ENCODE peak calls at places on chromosomes 11 and 22, in four cellular contexts. F is IMR-90; D is lower lobe of right lung; L is CD8-positive, alpha-beta T cell. I is an unnamed sample.

GRCh38 chr11:20661445-20661844 is 7.9 kb upstream of the NELL1 start:
- DNase-seq in F (no peak), D (no peak), L (no peak), I (no peak)

GRCh38 chr22:47292546-47293320 is 530.3 kb downstream of the TBC1D22A start:
- DNase-seq in F (no peak), D (no peak), L (no peak), I (no peak)

GRCh38 chr11:26247340-26247739 is 84.6 kb upstream of the ANO3 start:
- DNase-seq in F (peak; percentile 81), D (no peak), L (no peak), I (no peak)

GRCh38 chr11:35126000-35126878 is 12.7 kb upstream of the CD44 start:
- DNase-seq in F (no peak), D (no peak), L (no peak), I (no peak)

GRCh38 chr11:1750481-1750839 is at the start of gene IFITM10:
- DNase-seq in F (no peak), D (no peak), L (no peak), I (no peak)

GRCh38 chr11:14443642-14444041 is 56.0 kb downstream of the COPB1 start:
- DNase-seq in F (peak; percentile 57), D (no peak), L (no peak), I (no peak)

GRCh38 chr11:81869337-81870065 is 864.2 kb downstream of the FAM181B start:
- DNase-seq in F (no peak), D (no peak), L (peak; percentile 93), I (peak; percentile 63)

GRCh38 chr11:75760710-75761493 is 7.7 kb upstream of the DGAT2 start:
- DNase-seq in F (peak; percentile 82), D (no peak), L (no peak), I (no peak)

GRCh38 chr11:2409701-2410468 is 9.3 kb downstream of the TSSC4 start:
- DNase-seq in F (no peak), D (no peak), L (no peak), I (no peak)

DNA sequence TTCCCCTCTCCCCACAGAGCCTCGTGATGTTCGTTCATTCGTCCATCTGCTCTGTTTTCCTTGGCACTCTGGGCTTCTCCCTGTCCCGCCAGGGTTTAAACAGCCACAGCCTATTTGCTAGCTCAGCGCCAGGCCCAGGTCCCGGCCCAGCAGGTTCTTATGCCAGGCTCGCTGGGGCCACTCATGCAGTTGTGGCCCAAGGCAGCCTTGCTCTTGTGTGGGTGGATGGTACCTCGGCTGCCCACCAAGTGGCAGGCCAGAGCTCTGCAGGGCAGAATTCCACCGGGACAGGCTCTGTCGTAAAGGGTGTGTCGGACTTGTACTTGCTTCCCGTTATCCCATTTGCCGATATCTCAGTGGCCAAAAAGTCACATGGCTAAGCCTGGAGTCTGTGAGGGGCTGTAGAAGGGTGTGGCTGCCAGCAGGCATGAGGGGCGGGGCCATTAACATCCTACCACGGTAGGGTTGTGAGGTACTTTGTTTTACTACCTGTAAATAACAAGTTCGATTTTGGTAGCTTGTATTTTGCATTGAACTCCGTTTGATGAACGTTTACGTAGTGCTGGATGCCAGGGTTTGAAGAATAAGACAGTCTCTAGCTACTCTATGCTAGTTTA is 7.9 kb downstream of the FAM118A start:
- DNase-seq in F (peak; percentile 37), D (no peak), L (peak; percentile 81), I (no peak)
- TF ChIP-seq CTCF in F (peak; percentile 23), D (peak; percentile 41), L (no peak), I (no peak)

DNA sequence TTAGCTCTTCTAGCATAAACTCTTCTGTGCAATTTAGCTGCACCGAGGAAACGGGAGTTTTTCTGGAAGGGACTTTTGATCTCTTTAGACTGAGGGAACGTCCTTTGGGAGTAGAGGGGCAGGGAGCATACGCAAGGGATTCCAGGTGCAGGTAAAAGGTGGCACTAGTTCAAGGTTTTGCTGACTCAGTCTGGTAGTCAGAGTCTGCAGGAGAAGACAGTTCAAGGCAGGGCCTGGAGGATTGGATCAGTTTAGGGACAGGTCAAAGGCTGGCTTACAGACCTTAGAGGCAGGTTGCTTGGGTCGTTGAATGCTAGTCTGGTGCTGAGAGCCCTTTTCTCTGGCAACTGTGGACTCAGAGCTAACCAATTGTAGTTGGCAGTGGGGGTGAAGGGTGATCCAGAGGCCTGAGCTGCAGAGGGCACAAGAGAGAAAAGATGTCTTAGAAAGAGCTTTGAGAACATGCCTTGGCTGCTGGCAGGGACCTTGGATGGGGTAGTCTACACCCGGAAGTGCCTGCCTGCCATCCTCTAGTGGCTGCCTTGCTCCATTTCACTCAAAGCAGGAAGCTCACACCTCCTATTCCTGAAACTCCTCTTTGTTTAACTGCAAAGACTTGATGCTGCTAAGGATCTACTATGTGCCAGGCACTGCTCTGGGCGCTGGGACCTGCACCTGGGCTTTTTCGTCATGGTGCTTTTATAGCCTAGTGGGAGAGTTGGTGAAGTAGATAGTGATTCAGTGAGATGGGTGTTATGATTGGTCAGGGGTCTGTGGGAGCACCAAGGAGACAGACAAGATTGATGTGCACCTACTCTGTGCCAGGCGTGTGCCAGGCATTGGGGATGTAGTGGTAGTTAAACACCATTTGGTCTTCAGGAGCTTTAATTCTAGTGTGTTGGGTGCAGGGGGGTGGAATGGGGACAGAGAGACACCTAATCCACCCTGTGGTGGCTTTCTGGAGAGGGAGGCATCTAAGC is 17.1 kb downstream of the MIAT start:
- DNase-seq in F (no peak), D (no peak), L (peak; percentile 31), I (no peak)
- TF ChIP-seq CTCF in F (no peak), D (no peak), L (no peak), I (no peak)

DNA sequence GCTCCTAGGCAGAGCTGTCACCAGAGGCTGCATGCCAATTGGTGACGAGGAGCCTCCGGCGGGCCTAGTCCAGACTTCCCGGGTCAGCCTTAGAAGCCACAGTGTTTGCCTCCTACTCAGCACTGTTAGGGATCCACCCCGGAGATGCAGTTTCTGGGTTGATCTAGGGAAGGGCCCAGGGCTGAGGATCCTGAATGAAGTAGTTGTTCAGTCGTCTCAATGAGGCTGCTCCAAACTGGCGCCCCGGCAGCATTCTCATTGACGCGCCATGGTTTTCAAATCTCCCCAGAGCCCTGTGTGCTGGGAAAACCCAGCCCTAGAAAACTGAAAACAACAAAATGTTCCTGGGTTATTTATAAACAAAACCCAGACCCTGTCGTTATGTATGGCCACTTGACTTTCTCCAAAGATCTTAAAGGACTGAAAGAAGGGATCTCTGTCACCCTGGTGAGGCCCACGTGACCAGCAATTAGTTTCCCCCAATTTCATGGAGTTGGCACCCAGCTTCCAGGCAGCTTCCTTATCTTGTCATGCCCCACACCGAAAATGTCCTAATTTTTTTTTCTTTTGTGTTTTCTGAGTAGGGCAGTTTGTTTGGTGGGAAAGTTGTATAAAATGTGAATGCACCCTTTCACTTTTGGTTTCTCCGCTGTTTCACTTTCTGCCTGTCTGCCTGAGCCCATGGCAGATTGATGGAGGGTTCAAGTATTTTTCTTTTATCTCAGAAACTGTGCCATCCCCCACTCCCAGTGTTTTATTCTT is 2.0 kb upstream of the EHD1 start:
- DNase-seq in F (no peak), D (no peak), L (peak; percentile 15), I (no peak)
- TF ChIP-seq CTCF in F (no peak), D (no peak), L (no peak), I (no peak)

GRCh38 chr11:132913295-132913694 is 619.0 kb downstream of the OPCML start:
- DNase-seq in F (no peak), D (no peak), L (no peak), I (no peak)
- TF ChIP-seq CTCF in F (no peak), D (no peak), L (no peak), I (no peak)

DNA sequence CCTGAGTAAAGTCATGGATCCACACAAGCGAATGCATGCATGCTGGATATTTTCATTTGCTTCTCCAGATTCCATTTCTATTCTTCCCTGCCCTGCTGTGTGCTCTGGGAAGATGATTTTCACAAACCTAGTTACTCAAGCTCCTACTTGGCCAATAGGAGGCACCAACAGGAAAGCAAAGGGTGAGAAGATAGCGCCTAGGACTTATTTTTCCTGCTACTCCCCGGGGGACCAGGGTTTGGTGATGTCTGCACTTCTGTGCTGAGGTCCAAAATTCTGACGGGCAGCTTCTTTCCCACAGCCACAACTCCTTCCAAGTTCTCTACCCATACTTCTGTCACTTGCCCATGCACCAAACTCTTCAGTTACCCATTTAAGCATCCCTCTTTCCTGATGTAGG is 509.3 kb upstream of the TENM4 start:
- DNase-seq in F (no peak), D (no peak), L (no peak), I (no peak)
- TF ChIP-seq CTCF in F (no peak), D (no peak), L (no peak), I (no peak)

GRCh38 chr22:36185828-36186624 is 15.6 kb downstream of the APOL4 start:
- DNase-seq in F (no peak), D (no peak), L (no peak), I (no peak)
- TF ChIP-seq CTCF in F (no peak), D (no peak), L (no peak), I (no peak)

GRCh38 chr11:121426476-121427454 is 25.3 kb upstream of the SORL1 start:
- DNase-seq in F (no peak), D (peak; percentile 68), L (peak; percentile 46), I (peak; percentile 51)
- TF ChIP-seq CTCF in F (no peak), D (no peak), L (peak; percentile 11), I (no peak)

DNA sequence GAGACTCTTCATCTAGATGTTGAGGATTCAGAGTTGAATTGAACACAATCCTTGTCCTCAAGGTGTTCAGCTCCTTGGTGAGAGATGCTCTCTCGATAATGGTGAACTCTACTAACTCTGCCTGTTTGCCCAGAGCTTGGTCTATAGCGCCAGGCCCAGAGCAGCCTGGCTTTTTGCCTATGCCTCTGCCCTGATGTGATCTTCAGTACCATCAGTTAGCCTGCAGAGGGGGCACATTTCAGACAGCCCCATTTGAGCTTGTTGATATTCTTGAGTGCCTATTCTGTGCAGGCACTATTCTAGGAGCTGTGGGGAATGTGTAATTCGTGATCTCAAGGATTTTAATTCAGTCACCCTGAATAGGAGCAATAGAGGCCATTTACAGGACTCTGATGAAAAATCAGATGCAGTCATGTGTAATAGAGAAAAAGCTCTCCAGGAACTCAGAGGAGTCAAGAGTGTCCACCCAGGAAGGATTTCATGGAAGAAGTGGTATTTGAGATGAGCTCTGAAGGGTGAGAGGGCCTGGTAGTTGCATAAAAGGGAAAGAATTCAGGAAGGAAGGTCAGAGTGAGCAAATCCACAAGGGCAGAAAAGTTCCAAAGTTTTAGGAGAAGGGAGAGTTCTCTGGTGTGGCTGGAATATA is 19.3 kb downstream of the GTPBP1 start:
- DNase-seq in F (peak; percentile 41), D (no peak), L (peak; percentile 49), I (no peak)
- TF ChIP-seq CTCF in F (peak; percentile 47), D (peak; percentile 33), L (peak; percentile 68), I (peak; percentile 71)